ENCODE peak calls at places on chromosomes 13 and 19, in four cellular contexts. One of them, this sample, is unnamed.

GRCh38 chr13:69604698-69605097 is 502.9 kb upstream of the ATXN8OS start:
- DNase-seq in NCI-H1105: no peak
- DNase-seq in activated CD4-positive, alpha-beta T cell treated with anti-CD3 and anti-CD28 coated beads, Interleukin-2, amount 50 U/mL, for 48 hours: no peak
- DNase-seq in putamen: no peak
- DNase-seq in this sample: no peak

GRCh38 chr19:38733493-38734175 is 10.6 kb downstream of the CAPN12 start:
- DNase-seq in NCI-H1105: no peak
- DNase-seq in activated CD4-positive, alpha-beta T cell treated with anti-CD3 and anti-CD28 coated beads, Interleukin-2, amount 50 U/mL, for 48 hours: no peak
- DNase-seq in putamen: no peak
- DNase-seq in this sample: no peak

GRCh38 chr19:23403024-23403423 is 7.8 kb upstream of the ZNF91 start:
- DNase-seq in NCI-H1105: no peak
- DNase-seq in activated CD4-positive, alpha-beta T cell treated with anti-CD3 and anti-CD28 coated beads, Interleukin-2, amount 50 U/mL, for 48 hours: no peak
- DNase-seq in putamen: no peak
- DNase-seq in this sample: no peak

GRCh38 chr19:5434970-5435641 is 20.1 kb upstream of the ZNRF4 start:
- DNase-seq in NCI-H1105: no peak
- DNase-seq in activated CD4-positive, alpha-beta T cell treated with anti-CD3 and anti-CD28 coated beads, Interleukin-2, amount 50 U/mL, for 48 hours: peak
- DNase-seq in putamen: peak
- DNase-seq in this sample: no peak

GRCh38 chr13:114116734-114117133 is 15.7 kb downstream of the RASA3 start:
- DNase-seq in NCI-H1105: no peak
- DNase-seq in activated CD4-positive, alpha-beta T cell treated with anti-CD3 and anti-CD28 coated beads, Interleukin-2, amount 50 U/mL, for 48 hours: no peak
- DNase-seq in putamen: no peak
- DNase-seq in this sample: no peak

GRCh38 chr19:5155586-5156210 is 184.9 kb downstream of the PTPRS start:
- DNase-seq in NCI-H1105: no peak
- DNase-seq in activated CD4-positive, alpha-beta T cell treated with anti-CD3 and anti-CD28 coated beads, Interleukin-2, amount 50 U/mL, for 48 hours: no peak
- DNase-seq in putamen: no peak
- DNase-seq in this sample: no peak

GRCh38 chr19:18100710-18101109 is 3.1 kb downstream of the MAST3 start:
- DNase-seq in NCI-H1105: no peak
- DNase-seq in activated CD4-positive, alpha-beta T cell treated with anti-CD3 and anti-CD28 coated beads, Interleukin-2, amount 50 U/mL, for 48 hours: no peak
- DNase-seq in putamen: no peak
- DNase-seq in this sample: no peak

GRCh38 chr13:28059214-28059613 is 41.2 kb downstream of the FLT3 start:
- DNase-seq in NCI-H1105: no peak
- DNase-seq in activated CD4-positive, alpha-beta T cell treated with anti-CD3 and anti-CD28 coated beads, Interleukin-2, amount 50 U/mL, for 48 hours: peak
- DNase-seq in putamen: no peak
- DNase-seq in this sample: peak

GRCh38 chr13:65585346-65585745 is 1644.8 kb downstream of the PCDH9 start:
- DNase-seq in NCI-H1105: no peak
- DNase-seq in activated CD4-positive, alpha-beta T cell treated with anti-CD3 and anti-CD28 coated beads, Interleukin-2, amount 50 U/mL, for 48 hours: no peak
- DNase-seq in putamen: no peak
- DNase-seq in this sample: no peak

GRCh38 chr19:48805452-48805851 is 5.4 kb downstream of the BCAT2 start:
- DNase-seq in NCI-H1105: no peak
- DNase-seq in activated CD4-positive, alpha-beta T cell treated with anti-CD3 and anti-CD28 coated beads, Interleukin-2, amount 50 U/mL, for 48 hours: no peak
- DNase-seq in putamen: no peak
- DNase-seq in this sample: no peak

GRCh38 chr19:3369337-3370213 is 3.2 kb downstream of the NFIC start:
- DNase-seq in NCI-H1105: no peak
- DNase-seq in activated CD4-positive, alpha-beta T cell treated with anti-CD3 and anti-CD28 coated beads, Interleukin-2, amount 50 U/mL, for 48 hours: no peak
- DNase-seq in putamen: no peak
- DNase-seq in this sample: no peak

GRCh38 chr13:37364024-37364423 is 234.5 kb downstream of the POSTN start:
- DNase-seq in NCI-H1105: no peak
- DNase-seq in activated CD4-positive, alpha-beta T cell treated with anti-CD3 and anti-CD28 coated beads, Interleukin-2, amount 50 U/mL, for 48 hours: no peak
- DNase-seq in putamen: no peak
- DNase-seq in this sample: no peak

GRCh38 chr13:29428310-29428991 is 167.0 kb downstream of the SLC7A1 start:
- DNase-seq in NCI-H1105: peak
- DNase-seq in activated CD4-positive, alpha-beta T cell treated with anti-CD3 and anti-CD28 coated beads, Interleukin-2, amount 50 U/mL, for 48 hours: no peak
- DNase-seq in putamen: peak
- DNase-seq in this sample: no peak

GRCh38 chr13:38697628-38698333 is 10.9 kb downstream of the FREM2 start:
- DNase-seq in NCI-H1105: no peak
- DNase-seq in activated CD4-positive, alpha-beta T cell treated with anti-CD3 and anti-CD28 coated beads, Interleukin-2, amount 50 U/mL, for 48 hours: no peak
- DNase-seq in putamen: no peak
- DNase-seq in this sample: no peak

GRCh38 chr13:32205426-32206096 is 109.6 kb downstream of the ZAR1L start:
- DNase-seq in NCI-H1105: no peak
- DNase-seq in activated CD4-positive, alpha-beta T cell treated with anti-CD3 and anti-CD28 coated beads, Interleukin-2, amount 50 U/mL, for 48 hours: no peak
- DNase-seq in putamen: no peak
- DNase-seq in this sample: no peak

GRCh38 chr19:19677579-19677978 is 8.9 kb downstream of the ZNF101 start:
- DNase-seq in NCI-H1105: no peak
- DNase-seq in activated CD4-positive, alpha-beta T cell treated with anti-CD3 and anti-CD28 coated beads, Interleukin-2, amount 50 U/mL, for 48 hours: no peak
- DNase-seq in putamen: no peak
- DNase-seq in this sample: no peak

This sample was measured in iPS DF 6.9.